ENCODE peak calls at places on chromosomes 4 and X, in five cellular contexts. One of them, this sample, is unnamed.

GRCh38 chr4:77047037-77047436 is 28.8 kb downstream of the CCNI start:
- DNase-seq in T-cell: no peak
- DNase-seq in RWPE1: peak; percentile 16
- DNase-seq in NCI-H187 treated with DMSO at 0.1 percent for 48 hours: no peak
- DNase-seq in stimulated activated CD8-positive, alpha-beta memory T cell treated with anti-CD3 and anti-CD28 coated beads, Interleukin-2, amount 100 ng/mL, for 48 hours: no peak
- DNase-seq in this sample: no peak

GRCh38 chr4:137076908-137077307 is 455.4 kb downstream of the PCDH18 start:
- DNase-seq in RWPE1: no peak
- DNase-seq in T-cell: no peak
- DNase-seq in stimulated activated CD8-positive, alpha-beta memory T cell treated with anti-CD3 and anti-CD28 coated beads, Interleukin-2, amount 100 ng/mL, for 48 hours: no peak
- DNase-seq in NCI-H187 treated with DMSO at 0.1 percent for 48 hours: no peak
- DNase-seq in this sample: no peak

GRCh38 chrX:149829751-149830191 is 48.0 kb downstream of the MAGEA9 start:
- DNase-seq in NCI-H187 treated with DMSO at 0.1 percent for 48 hours: no peak
- DNase-seq in stimulated activated CD8-positive, alpha-beta memory T cell treated with anti-CD3 and anti-CD28 coated beads, Interleukin-2, amount 100 ng/mL, for 48 hours: no peak
- DNase-seq in T-cell: peak; percentile 37
- DNase-seq in RWPE1: peak; percentile 6
- DNase-seq in this sample: peak; percentile 1

GRCh38 chrX:57821703-57822375 is 88.4 kb downstream of the ZXDA start:
- DNase-seq in stimulated activated CD8-positive, alpha-beta memory T cell treated with anti-CD3 and anti-CD28 coated beads, Interleukin-2, amount 100 ng/mL, for 48 hours: no peak
- DNase-seq in NCI-H187 treated with DMSO at 0.1 percent for 48 hours: no peak
- DNase-seq in T-cell: peak; percentile 1
- DNase-seq in RWPE1: peak; percentile 19
- DNase-seq in this sample: no peak

GRCh38 chr4:152209772-152210493 is 326.0 kb downstream of the FBXW7 start:
- DNase-seq in T-cell: no peak
- DNase-seq in NCI-H187 treated with DMSO at 0.1 percent for 48 hours: no peak
- DNase-seq in stimulated activated CD8-positive, alpha-beta memory T cell treated with anti-CD3 and anti-CD28 coated beads, Interleukin-2, amount 100 ng/mL, for 48 hours: no peak
- DNase-seq in RWPE1: no peak
- DNase-seq in this sample: no peak

GRCh38 chr4:2788532-2789103 is 4.3 kb upstream of the SH3BP2 start:
- DNase-seq in stimulated activated CD8-positive, alpha-beta memory T cell treated with anti-CD3 and anti-CD28 coated beads, Interleukin-2, amount 100 ng/mL, for 48 hours: no peak
- DNase-seq in T-cell: no peak
- DNase-seq in RWPE1: no peak
- DNase-seq in NCI-H187 treated with DMSO at 0.1 percent for 48 hours: no peak
- DNase-seq in this sample: no peak

GRCh38 chrX:13220916-13221315 is 98.9 kb downstream of the ATXN3L start:
- DNase-seq in T-cell: no peak
- DNase-seq in NCI-H187 treated with DMSO at 0.1 percent for 48 hours: no peak
- DNase-seq in RWPE1: peak; percentile 14
- DNase-seq in stimulated activated CD8-positive, alpha-beta memory T cell treated with anti-CD3 and anti-CD28 coated beads, Interleukin-2, amount 100 ng/mL, for 48 hours: no peak
- DNase-seq in this sample: no peak

GRCh38 chr4:183527326-183527725 is 22.5 kb downstream of the ING2 start:
- DNase-seq in stimulated activated CD8-positive, alpha-beta memory T cell treated with anti-CD3 and anti-CD28 coated beads, Interleukin-2, amount 100 ng/mL, for 48 hours: no peak
- DNase-seq in T-cell: no peak
- DNase-seq in NCI-H187 treated with DMSO at 0.1 percent for 48 hours: no peak
- DNase-seq in RWPE1: no peak
- DNase-seq in this sample: no peak

GRCh38 chr4:54941994-54942552 is 183.3 kb downstream of the KDR start:
- DNase-seq in RWPE1: no peak
- DNase-seq in stimulated activated CD8-positive, alpha-beta memory T cell treated with anti-CD3 and anti-CD28 coated beads, Interleukin-2, amount 100 ng/mL, for 48 hours: no peak
- DNase-seq in T-cell: peak; percentile 28
- DNase-seq in NCI-H187 treated with DMSO at 0.1 percent for 48 hours: peak; percentile 17
- DNase-seq in this sample: no peak

This sample was measured in effector CD8-positive, alpha-beta T cell.